ENCODE peak calls at places on chromosome 14, in eight cellular contexts. One of them, this sample, is unnamed.

GRCh38 chr14:24935796-24936195 is 114.2 kb downstream of the STXBP6 start:
- DNase-seq in A172: no peak
- DNase-seq in amygdala: no peak
- DNase-seq in stimulated activated CD4-positive, alpha-beta T cell treated with anti-CD3 and anti-CD28 coated beads, Interleukin-1b, Interleukin-23, amount 100 ng/mL, for 24 hours: no peak
- DNase-seq in GM13977: no peak
- DNase-seq in activated CD4-positive, CD25-positive, alpha-beta regulatory T cell treated with anti-CD3 and anti-CD28 coated beads, Interleukin-2, amount 50 U/mL, for 72 hours: no peak
- DNase-seq in T-helper 2 cell: no peak
- DNase-seq in SW 1271: no peak
- DNase-seq in this sample: no peak

GRCh38 chr14:73833024-73833423 is 18.6 kb upstream of the PTGR2 start:
- DNase-seq in T-helper 2 cell: no peak
- DNase-seq in amygdala: no peak
- DNase-seq in SW 1271: no peak
- DNase-seq in stimulated activated CD4-positive, alpha-beta T cell treated with anti-CD3 and anti-CD28 coated beads, Interleukin-1b, Interleukin-23, amount 100 ng/mL, for 24 hours: no peak
- DNase-seq in A172: no peak
- DNase-seq in GM13977: no peak
- DNase-seq in activated CD4-positive, CD25-positive, alpha-beta regulatory T cell treated with anti-CD3 and anti-CD28 coated beads, Interleukin-2, amount 50 U/mL, for 72 hours: no peak
- DNase-seq in this sample: no peak

GRCh38 chr14:59698793-59699192 is 122.2 kb upstream of the CCDC175 start:
- DNase-seq in stimulated activated CD4-positive, alpha-beta T cell treated with anti-CD3 and anti-CD28 coated beads, Interleukin-1b, Interleukin-23, amount 100 ng/mL, for 24 hours: no peak
- DNase-seq in GM13977: no peak
- DNase-seq in amygdala: no peak
- DNase-seq in activated CD4-positive, CD25-positive, alpha-beta regulatory T cell treated with anti-CD3 and anti-CD28 coated beads, Interleukin-2, amount 50 U/mL, for 72 hours: no peak
- DNase-seq in T-helper 2 cell: no peak
- DNase-seq in SW 1271: no peak
- DNase-seq in A172: peak; percentile 31
- DNase-seq in this sample: no peak

GRCh38 chr14:65204056-65204455 is 101.7 kb upstream of the MAX start:
- DNase-seq in A172: no peak
- DNase-seq in T-helper 2 cell: no peak
- DNase-seq in amygdala: no peak
- DNase-seq in activated CD4-positive, CD25-positive, alpha-beta regulatory T cell treated with anti-CD3 and anti-CD28 coated beads, Interleukin-2, amount 50 U/mL, for 72 hours: no peak
- DNase-seq in GM13977: no peak
- DNase-seq in SW 1271: no peak
- DNase-seq in stimulated activated CD4-positive, alpha-beta T cell treated with anti-CD3 and anti-CD28 coated beads, Interleukin-1b, Interleukin-23, amount 100 ng/mL, for 24 hours: no peak
- DNase-seq in this sample: no peak

GRCh38 chr14:74558655-74559054 is 53.4 kb downstream of the LTBP2 start:
- DNase-seq in activated CD4-positive, CD25-positive, alpha-beta regulatory T cell treated with anti-CD3 and anti-CD28 coated beads, Interleukin-2, amount 50 U/mL, for 72 hours: no peak
- DNase-seq in GM13977: no peak
- DNase-seq in SW 1271: no peak
- DNase-seq in T-helper 2 cell: no peak
- DNase-seq in stimulated activated CD4-positive, alpha-beta T cell treated with anti-CD3 and anti-CD28 coated beads, Interleukin-1b, Interleukin-23, amount 100 ng/mL, for 24 hours: no peak
- DNase-seq in amygdala: no peak
- DNase-seq in A172: no peak
- DNase-seq in this sample: no peak

GRCh38 chr14:106840258-106840657 is 1313.9 kb downstream of the TMEM121 start:
- DNase-seq in stimulated activated CD4-positive, alpha-beta T cell treated with anti-CD3 and anti-CD28 coated beads, Interleukin-1b, Interleukin-23, amount 100 ng/mL, for 24 hours: no peak
- DNase-seq in GM13977: no peak
- DNase-seq in A172: no peak
- DNase-seq in T-helper 2 cell: no peak
- DNase-seq in SW 1271: no peak
- DNase-seq in activated CD4-positive, CD25-positive, alpha-beta regulatory T cell treated with anti-CD3 and anti-CD28 coated beads, Interleukin-2, amount 50 U/mL, for 72 hours: no peak
- DNase-seq in amygdala: no peak
- DNase-seq in this sample: no peak

GRCh38 chr14:61342486-61342885 is 21.1 kb downstream of the PRKCH start:
- DNase-seq in amygdala: no peak
- DNase-seq in activated CD4-positive, CD25-positive, alpha-beta regulatory T cell treated with anti-CD3 and anti-CD28 coated beads, Interleukin-2, amount 50 U/mL, for 72 hours: peak; percentile 64
- DNase-seq in GM13977: no peak
- DNase-seq in T-helper 2 cell: peak; percentile 29
- DNase-seq in A172: no peak
- DNase-seq in stimulated activated CD4-positive, alpha-beta T cell treated with anti-CD3 and anti-CD28 coated beads, Interleukin-1b, Interleukin-23, amount 100 ng/mL, for 24 hours: no peak
- DNase-seq in SW 1271: no peak
- DNase-seq in this sample: no peak

GRCh38 chr14:55869397-55870049 is 248.7 kb upstream of the PELI2 start:
- DNase-seq in stimulated activated CD4-positive, alpha-beta T cell treated with anti-CD3 and anti-CD28 coated beads, Interleukin-1b, Interleukin-23, amount 100 ng/mL, for 24 hours: no peak
- DNase-seq in amygdala: no peak
- DNase-seq in T-helper 2 cell: no peak
- DNase-seq in A172: no peak
- DNase-seq in activated CD4-positive, CD25-positive, alpha-beta regulatory T cell treated with anti-CD3 and anti-CD28 coated beads, Interleukin-2, amount 50 U/mL, for 72 hours: no peak
- DNase-seq in SW 1271: no peak
- DNase-seq in GM13977: no peak
- DNase-seq in this sample: no peak

GRCh38 chr14:70027785-70028428 is 148.7 kb downstream of the SMOC1 start:
- DNase-seq in GM13977: peak; percentile 84
- DNase-seq in stimulated activated CD4-positive, alpha-beta T cell treated with anti-CD3 and anti-CD28 coated beads, Interleukin-1b, Interleukin-23, amount 100 ng/mL, for 24 hours: peak; percentile 58
- DNase-seq in amygdala: peak; percentile 36
- DNase-seq in SW 1271: no peak
- DNase-seq in T-helper 2 cell: no peak
- DNase-seq in A172: peak; percentile 9
- DNase-seq in activated CD4-positive, CD25-positive, alpha-beta regulatory T cell treated with anti-CD3 and anti-CD28 coated beads, Interleukin-2, amount 50 U/mL, for 72 hours: peak; percentile 66
- DNase-seq in this sample: peak; percentile 59

GRCh38 chr14:74018704-74019407 is at the start of the genes BBOF1 and ENTPD5:
- DNase-seq in GM13977: peak; percentile 96
- DNase-seq in activated CD4-positive, CD25-positive, alpha-beta regulatory T cell treated with anti-CD3 and anti-CD28 coated beads, Interleukin-2, amount 50 U/mL, for 72 hours: peak; percentile 85
- DNase-seq in A172: peak; percentile 49
- DNase-seq in T-helper 2 cell: peak; percentile 73
- DNase-seq in stimulated activated CD4-positive, alpha-beta T cell treated with anti-CD3 and anti-CD28 coated beads, Interleukin-1b, Interleukin-23, amount 100 ng/mL, for 24 hours: peak; percentile 57
- DNase-seq in amygdala: peak; percentile 26
- DNase-seq in SW 1271: peak; percentile 58
- DNase-seq in this sample: peak; percentile 91

GRCh38 chr14:100436745-100437406 is 113.7 kb downstream of the SLC25A47 start:
- DNase-seq in GM13977: no peak
- DNase-seq in T-helper 2 cell: no peak
- DNase-seq in amygdala: no peak
- DNase-seq in SW 1271: no peak
- DNase-seq in activated CD4-positive, CD25-positive, alpha-beta regulatory T cell treated with anti-CD3 and anti-CD28 coated beads, Interleukin-2, amount 50 U/mL, for 72 hours: no peak
- DNase-seq in stimulated activated CD4-positive, alpha-beta T cell treated with anti-CD3 and anti-CD28 coated beads, Interleukin-1b, Interleukin-23, amount 100 ng/mL, for 24 hours: no peak
- DNase-seq in A172: no peak
- DNase-seq in this sample: no peak

GRCh38 chr14:46250113-46250703 is 401.4 kb downstream of the RPL10L start:
- DNase-seq in amygdala: no peak
- DNase-seq in GM13977: peak; percentile 7
- DNase-seq in activated CD4-positive, CD25-positive, alpha-beta regulatory T cell treated with anti-CD3 and anti-CD28 coated beads, Interleukin-2, amount 50 U/mL, for 72 hours: no peak
- DNase-seq in stimulated activated CD4-positive, alpha-beta T cell treated with anti-CD3 and anti-CD28 coated beads, Interleukin-1b, Interleukin-23, amount 100 ng/mL, for 24 hours: no peak
- DNase-seq in A172: peak; percentile 11
- DNase-seq in SW 1271: peak; percentile 2
- DNase-seq in T-helper 2 cell: no peak
- DNase-seq in this sample: no peak

GRCh38 chr14:103422981-103423600 is 37.9 kb downstream of the MARK3 start:
- DNase-seq in activated CD4-positive, CD25-positive, alpha-beta regulatory T cell treated with anti-CD3 and anti-CD28 coated beads, Interleukin-2, amount 50 U/mL, for 72 hours: no peak
- DNase-seq in amygdala: no peak
- DNase-seq in stimulated activated CD4-positive, alpha-beta T cell treated with anti-CD3 and anti-CD28 coated beads, Interleukin-1b, Interleukin-23, amount 100 ng/mL, for 24 hours: no peak
- DNase-seq in GM13977: no peak
- DNase-seq in T-helper 2 cell: no peak
- DNase-seq in A172: peak; percentile 69
- DNase-seq in SW 1271: no peak
- DNase-seq in this sample: no peak

GRCh38 chr14:103341250-103342129 is 7.5 kb downstream of the EIF5 start:
- DNase-seq in T-helper 2 cell: no peak
- DNase-seq in activated CD4-positive, CD25-positive, alpha-beta regulatory T cell treated with anti-CD3 and anti-CD28 coated beads, Interleukin-2, amount 50 U/mL, for 72 hours: no peak
- DNase-seq in A172: no peak
- DNase-seq in stimulated activated CD4-positive, alpha-beta T cell treated with anti-CD3 and anti-CD28 coated beads, Interleukin-1b, Interleukin-23, amount 100 ng/mL, for 24 hours: no peak
- DNase-seq in GM13977: no peak
- DNase-seq in SW 1271: no peak
- DNase-seq in amygdala: no peak
- DNase-seq in this sample: no peak

GRCh38 chr14:64960762-64961276 is 11.3 kb downstream of the RAB15 start:
- DNase-seq in SW 1271: no peak
- DNase-seq in amygdala: no peak
- DNase-seq in activated CD4-positive, CD25-positive, alpha-beta regulatory T cell treated with anti-CD3 and anti-CD28 coated beads, Interleukin-2, amount 50 U/mL, for 72 hours: no peak
- DNase-seq in T-helper 2 cell: no peak
- DNase-seq in GM13977: no peak
- DNase-seq in stimulated activated CD4-positive, alpha-beta T cell treated with anti-CD3 and anti-CD28 coated beads, Interleukin-1b, Interleukin-23, amount 100 ng/mL, for 24 hours: no peak
- DNase-seq in A172: no peak
- DNase-seq in this sample: no peak

GRCh38 chr14:99633141-99633540 is 11.8 kb upstream of the HHIPL1 start:
- DNase-seq in A172: no peak
- DNase-seq in activated CD4-positive, CD25-positive, alpha-beta regulatory T cell treated with anti-CD3 and anti-CD28 coated beads, Interleukin-2, amount 50 U/mL, for 72 hours: no peak
- DNase-seq in stimulated activated CD4-positive, alpha-beta T cell treated with anti-CD3 and anti-CD28 coated beads, Interleukin-1b, Interleukin-23, amount 100 ng/mL, for 24 hours: no peak
- DNase-seq in GM13977: no peak
- DNase-seq in amygdala: no peak
- DNase-seq in T-helper 2 cell: no peak
- DNase-seq in SW 1271: no peak
- DNase-seq in this sample: no peak

GRCh38 chr14:70831382-70831781 is 22.1 kb upstream of the MAP3K9 start:
- DNase-seq in amygdala: no peak
- DNase-seq in stimulated activated CD4-positive, alpha-beta T cell treated with anti-CD3 and anti-CD28 coated beads, Interleukin-1b, Interleukin-23, amount 100 ng/mL, for 24 hours: no peak
- DNase-seq in T-helper 2 cell: no peak
- DNase-seq in A172: no peak
- DNase-seq in GM13977: no peak
- DNase-seq in activated CD4-positive, CD25-positive, alpha-beta regulatory T cell treated with anti-CD3 and anti-CD28 coated beads, Interleukin-2, amount 50 U/mL, for 72 hours: no peak
- DNase-seq in SW 1271: no peak
- DNase-seq in this sample: no peak

This sample was measured in GM06990.